ENCODE peak calls at places on chromosomes 12 and 14, in nine cellular contexts. A is upper lobe of right lung, P is A549, I is suprapubic skin, W is right lobe of liver, N is mammary epithelial cell, O is cardiac muscle cell, H is tibial nerve, Z is RWPE1. U is an unnamed sample.

GRCh38 chr12:117807355-117807754 is 161.4 kb downstream of the KSR2 start:
- DNase-seq in A (no peak), P (no peak), I (no peak), W (no peak), N (no peak), O (no peak), H (no peak), Z (no peak), U (no peak)

GRCh38 chr14:56491299-56492285 is 88.0 kb upstream of the TMEM260 start:
- DNase-seq in A (no peak), P (peak; percentile 72), I (no peak), W (no peak), N (peak; percentile 42), O (peak; percentile 66), H (no peak), Z (peak; percentile 23), U (no peak)

GRCh38 chr14:104099096-104100041 is 13.9 kb downstream of the ASPG start:
- DNase-seq in A (peak; percentile 66), P (no peak), I (no peak), W (peak; percentile 16), N (no peak), O (no peak), H (no peak), Z (no peak), U (peak; percentile 63)

GRCh38 chr12:66848967-66849366 is 170.1 kb upstream of the GRIP1 start:
- DNase-seq in A (no peak), P (no peak), I (no peak), W (no peak), N (no peak), O (no peak), H (no peak), Z (no peak), U (no peak)

GRCh38 chr14:58245562-58245961 is 919 bp downstream of the PSMA3 start:
- DNase-seq in A (no peak), P (no peak), I (no peak), W (no peak), N (no peak), O (no peak), H (no peak), Z (no peak), U (no peak)

GRCh38 chr12:45324391-45324790 is 108.5 kb downstream of the ANO6 start:
- DNase-seq in A (no peak), P (no peak), I (no peak), W (no peak), N (no peak), O (no peak), H (no peak), Z (no peak), U (no peak)

GRCh38 chr12:112716099-112717093 is 75.2 kb upstream of the RPH3A start:
- DNase-seq in A (no peak), P (peak; percentile 60), I (no peak), W (no peak), N (peak; percentile 3), O (peak; percentile 11), H (no peak), Z (peak; percentile 23), U (no peak)

GRCh38 chr12:27123642-27124041 is 41.3 kb upstream of the C12orf71 start:
- DNase-seq in A (no peak), P (peak; percentile 49), I (no peak), W (no peak), N (peak; percentile 21), O (peak; percentile 38), H (no peak), Z (peak; percentile 31), U (no peak)

GRCh38 chr12:3437986-3438385 is 53.0 kb upstream of the PRMT8 start:
- DNase-seq in A (no peak), P (no peak), I (no peak), W (no peak), N (no peak), O (no peak), H (no peak), Z (no peak), U (no peak)

GRCh38 chr14:90504643-90505042 is 107.8 kb downstream of the CALM1 start:
- DNase-seq in A (no peak), P (no peak), I (no peak), W (no peak), N (no peak), O (no peak), H (no peak), Z (no peak), U (no peak)

GRCh38 chr14:90604356-90604755 is 207.5 kb downstream of the CALM1 start:
- DNase-seq in A (no peak), P (no peak), I (no peak), W (no peak), N (no peak), O (peak; percentile 43), H (no peak), Z (no peak), U (no peak)

GRCh38 chr14:96309128-96309906 is 53.3 kb downstream of the BDKRB1 start:
- DNase-seq in A (no peak), P (peak; percentile 72), I (no peak), W (peak; percentile 38), N (no peak), O (no peak), H (no peak), Z (no peak), U (no peak)

GRCh38 chr12:74537126-74537706 is 419 bp upstream of the ATXN7L3B start:
- DNase-seq in A (no peak), P (peak; percentile 85), I (no peak), W (no peak), N (peak; percentile 53), O (peak; percentile 71), H (no peak), Z (peak; percentile 55), U (no peak)

GRCh38 chr12:122947352-122947792 is 18.9 kb downstream of the ABCB9 start:
- DNase-seq in A (peak; percentile 79), P (no peak), I (no peak), W (no peak), N (no peak), O (no peak), H (no peak), Z (no peak), U (peak; percentile 82)
- TF ChIP-seq CTCF in A (peak; percentile 31), P (no peak), I (no peak), W (no peak), N (peak; percentile 26), O (no peak), H (no peak), Z (no peak), U (no peak)

GRCh38 chr12:106183735-106184134 is 45.0 kb upstream of the NUAK1 start:
- DNase-seq in A (no peak), P (no peak), I (no peak), W (no peak), N (no peak), O (no peak), H (no peak), Z (no peak), U (no peak)

GRCh38 chr12:106178582-106178981 is 39.8 kb upstream of the NUAK1 start:
- DNase-seq in A (no peak), P (no peak), I (no peak), W (no peak), N (no peak), O (no peak), H (no peak), Z (no peak), U (no peak)

GRCh38 chr12:106181416-106182114 is 42.8 kb upstream of the NUAK1 start:
- DNase-seq in A (no peak), P (no peak), I (no peak), W (no peak), N (no peak), O (no peak), H (no peak), Z (no peak), U (no peak)

GRCh38 chr12:106174876-106175275 is 36.1 kb upstream of the NUAK1 start:
- DNase-seq in A (no peak), P (no peak), I (no peak), W (no peak), N (no peak), O (no peak), H (no peak), Z (no peak), U (no peak)

DNA sequence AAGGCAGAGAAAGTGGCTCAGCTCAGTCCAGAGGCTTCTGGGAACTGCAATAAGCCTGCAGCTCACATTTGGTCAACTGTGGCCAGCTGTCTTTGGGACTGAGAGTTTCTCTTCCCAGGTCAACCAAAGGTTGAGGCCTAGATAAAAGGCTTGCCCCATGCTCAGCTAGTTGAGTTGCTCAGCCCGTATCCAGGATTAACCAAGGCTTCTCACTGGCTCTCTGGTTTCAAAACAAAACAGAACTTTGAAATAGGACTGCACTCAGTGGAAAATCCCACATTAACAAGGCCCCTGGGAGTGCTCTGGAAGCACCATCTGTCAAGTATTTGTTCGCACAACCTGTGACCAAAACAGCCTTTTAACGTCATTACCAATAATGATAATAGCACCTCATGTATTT is 40.3 kb upstream of the NUAK1 start:
- DNase-seq in A (no peak), P (no peak), I (no peak), W (no peak), N (no peak), O (no peak), H (peak; percentile 47), Z (no peak), U (no peak)
- H3K27ac ChIP-seq in A (no peak overlapping the region), P (no peak overlapping the region), I (peak overlapping the region; percentile 28), W (no peak overlapping the region), N (no peak overlapping the region), O (peak overlapping the region; percentile 80), H (no peak overlapping the region), Z (no peak overlapping the region), U (no peak overlapping the region)

DNA sequence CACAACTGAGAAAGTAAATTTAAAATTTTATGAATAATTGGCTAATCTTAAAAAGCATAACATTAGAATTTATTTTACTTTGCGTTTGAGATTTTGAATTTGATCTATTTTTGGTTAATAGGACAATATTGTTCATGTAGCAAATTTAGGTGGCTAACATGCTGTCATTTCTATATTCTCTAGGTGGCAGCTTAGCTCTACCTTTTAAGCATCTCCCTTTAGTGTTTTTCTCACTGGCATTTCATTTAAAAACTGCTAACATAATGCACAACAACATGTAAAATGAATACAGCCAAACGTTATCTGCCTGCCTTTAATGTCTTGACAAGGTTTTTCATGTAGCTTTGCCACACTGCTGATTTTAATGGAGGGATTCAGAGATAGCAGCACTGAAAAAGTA is 272.3 kb upstream of the FBXO33 start:
- DNase-seq in A (no peak), P (no peak), I (no peak), W (no peak), N (no peak), O (no peak), H (no peak), Z (no peak), U (no peak)
- TF ChIP-seq CTCF in A (no peak), P (no peak), I (no peak), W (no peak), N (no peak), O (no peak), H (no peak), Z (no peak), U (no peak)

GRCh38 chr12:123094349-123095073 is 56.4 kb downstream of the PITPNM2 start:
- DNase-seq in A (no peak), P (peak; percentile 76), I (no peak), W (peak; percentile 62), N (peak; percentile 78), O (peak; percentile 82), H (peak; percentile 17), Z (peak; percentile 64), U (no peak)
- H3K27ac ChIP-seq in A (no peak overlapping the region), P (peak overlapping the region; percentile 76), I (peak overlapping the region; percentile 16), W (no peak overlapping the region), N (no peak overlapping the region), O (no peak overlapping the region), H (no peak overlapping the region), Z (peak overlapping the region; percentile 36), U (no peak overlapping the region)

GRCh38 chr12:90690120-90690519 is 264.9 kb downstream of the CCER1 start:
- DNase-seq in A (no peak), P (no peak), I (no peak), W (no peak), N (no peak), O (no peak), H (no peak), Z (no peak), U (no peak)

GRCh38 chr12:90695415-90695814 is 259.6 kb downstream of the CCER1 start:
- DNase-seq in A (no peak), P (no peak), I (no peak), W (no peak), N (no peak), O (peak; percentile 18), H (no peak), Z (no peak), U (no peak)
- TF ChIP-seq CTCF in A (no peak), P (no peak), I (no peak), W (peak; percentile 23), N (peak; percentile 50), O (peak; percentile 37), H (no peak), Z (peak; percentile 9), U (no peak)

U was measured in left lung.